ENCODE peak calls at places on chromosomes 4 and X, in four cellular contexts. R is fibroblast of lung, J is GM13976, C is GM20000. P is an unnamed sample.

GRCh38 chr4:134905061-134905460 is 703.5 kb upstream of the PABPC4L start:
- DNase-seq in R (no peak), J (no peak), C (no peak), P (no peak)

GRCh38 chr4:121156822-121157769 is 7.0 kb downstream of the TNIP3 start:
- DNase-seq in R (peak; percentile 25), J (peak; percentile 18), C (no peak), P (no peak)

GRCh38 chrX:39762266-39762841 is 335.4 kb downstream of the BCOR start:
- DNase-seq in R (peak; percentile 89), J (no peak), C (no peak), P (no peak)

GRCh38 chr4:103046416-103047290 is 27.1 kb upstream of the SLC9B1 start:
- DNase-seq in R (peak; percentile 58), J (no peak), C (peak; percentile 52), P (peak; percentile 85)

GRCh38 chrX:30794497-30794896 is 94.6 kb downstream of the TAB3 start:
- DNase-seq in R (no peak), J (no peak), C (no peak), P (no peak)

GRCh38 chrX:8748855-8749254 is 16.9 kb upstream of the ANOS1 start:
- DNase-seq in R (peak; percentile 54), J (peak; percentile 31), C (peak; percentile 24), P (peak; percentile 67)

GRCh38 chr4:3010998-3011397 is 47.6 kb downstream of the GRK4 start:
- DNase-seq in R (peak; percentile 86), J (no peak), C (no peak), P (no peak)

GRCh38 chr4:15020502-15021286 is 18.4 kb downstream of the CPEB2 start:
- DNase-seq in R (no peak), J (no peak), C (no peak), P (no peak)

GRCh38 chrX:118823263-118824172 is at the start of gene ZCCHC12:
- DNase-seq in R (peak; percentile 11), J (peak; percentile 60), C (peak; percentile 27), P (no peak)

GRCh38 chrX:10507181-10507580 is 113.2 kb downstream of the MID1 start:
- DNase-seq in R (no peak), J (no peak), C (no peak), P (no peak)

GRCh38 chr4:101345596-101346311 is 1.6 kb downstream of the PPP3CA start:
- DNase-seq in R (peak; percentile 63), J (peak; percentile 67), C (peak; percentile 75), P (peak; percentile 59)

GRCh38 chrX:154082396-154083133 is 15.0 kb downstream of the MECP2 start:
- DNase-seq in R (peak; percentile 77), J (no peak), C (no peak), P (no peak)

GRCh38 chrX:55240788-55241187 is 20.6 kb downstream of the PAGE5 start:
- DNase-seq in R (no peak), J (no peak), C (no peak), P (no peak)

GRCh38 chr4:144174401-144175067 is 34.0 kb upstream of the GYPA start:
- DNase-seq in R (peak; percentile 76), J (peak; percentile 49), C (peak; percentile 50), P (peak; percentile 86)

GRCh38 chrX:149993989-149994388 is 55.7 kb upstream of the EOLA2 start:
- DNase-seq in R (no peak), J (no peak), C (no peak), P (no peak)

GRCh38 chr4:87974856-87975462 is 555 bp upstream of the SPP1 start:
- DNase-seq in R (no peak), J (no peak), C (no peak), P (no peak)

GRCh38 chr4:183284965-183285364 is 35.1 kb downstream of the CLDN22 start:
- DNase-seq in R (peak; percentile 84), J (no peak), C (no peak), P (no peak)

GRCh38 chrX:153507484-153508178 is 9.8 kb upstream of the ATP2B3 start:
- DNase-seq in R (peak; percentile 59), J (peak; percentile 93), C (peak; percentile 92), P (peak; percentile 92)

GRCh38 chr4:78551420-78552351 is at the start of gene ANXA3:
- DNase-seq in R (no peak), J (peak; percentile 57), C (peak; percentile 66), P (no peak)

GRCh38 chr4:121778991-121779628 is 14.1 kb upstream of the SMIM43 start:
- DNase-seq in R (peak; percentile 87), J (no peak), C (no peak), P (no peak)

GRCh38 chr4:168076989-168077725 is 15.2 kb upstream of the ANXA10 start:
- DNase-seq in R (peak; percentile 81), J (peak; percentile 24), C (peak; percentile 34), P (peak; percentile 77)

GRCh38 chrX:44036336-44036735 is 63.1 kb upstream of the NDP start:
- DNase-seq in R (peak; percentile 74), J (no peak), C (no peak), P (no peak)

GRCh38 chrX:106263817-106264216 is 95.7 kb downstream of the PWWP3B start:
- DNase-seq in R (no peak), J (no peak), C (no peak), P (no peak)

GRCh38 chr4:59608466-59608865 is 1591.7 kb upstream of the ADGRL3 start:
- DNase-seq in R (no peak), J (no peak), C (no peak), P (no peak)

GRCh38 chr4:107258359-107258758 is 222.2 kb upstream of the DKK2 start:
- DNase-seq in R (peak; percentile 9), J (no peak), C (no peak), P (no peak)

GRCh38 chr4:127777487-127777886 is 4.6 kb upstream of the HSPA4L start:
- DNase-seq in R (no peak), J (no peak), C (no peak), P (no peak)

GRCh38 chrX:13506574-13506973 is 62.8 kb upstream of the EGFL6 start:
- DNase-seq in R (peak; percentile 66), J (peak; percentile 60), C (peak; percentile 35), P (peak; percentile 81)

GRCh38 chr4:83112678-83113428 is 1.7 kb downstream of the PLAC8 start:
- DNase-seq in R (no peak), J (no peak), C (no peak), P (no peak)

GRCh38 chrX:17374619-17375360 is at the start of gene NHS:
- DNase-seq in R (peak; percentile 78), J (no peak), C (no peak), P (no peak)

GRCh38 chrX:76971393-76972376 is 475.5 kb upstream of the FGF16 start:
- DNase-seq in R (no peak), J (no peak), C (no peak), P (no peak)

GRCh38 chr4:165079476-165079875 is 25.8 kb downstream of the TRIM75 start:
- DNase-seq in R (peak; percentile 20), J (no peak), C (no peak), P (no peak)

P was measured in Karpas-422.